ENCODE peak calls at places on chromosomes 7 and 10, in ten cellular contexts. C is psoas muscle, R is right lobe of liver, W is ovary, J is aorta, D is HepG2, G is small intestine, I is neuronal stem cell, Z is A549, Q is HCT116. N is an unnamed sample. For H3K4me1, the result is how much of the 10 kb centered on the place peaks cover.

GRCh38 chr10:46106410-46107255 is 60.6 kb upstream of the MSMB start:
- DNase-seq in C (peak), R (peak), W (peak), J (peak), D (peak), G (peak), I (peak), Z (peak), Q (peak), N (peak)

GRCh38 chr10:34526758-34527730 is 288.1 kb downstream of the PARD3 start:
- DNase-seq in C (no peak), R (no peak), W (no peak), J (no peak), D (no peak), G (no peak), I (peak), Z (peak), Q (peak), N (peak)

GRCh38 chr7:29879609-29880008 is 73.3 kb downstream of the WIPF3 start:
- DNase-seq in C (peak), R (no peak), W (no peak), J (peak), D (no peak), G (no peak), I (no peak), Z (no peak), Q (no peak), N (no peak)

GRCh38 chr7:12815871-12816270 is 128.4 kb downstream of the ARL4A start:
- DNase-seq in C (no peak), R (no peak), W (no peak), J (no peak), D (no peak), G (no peak), I (no peak), Z (no peak), Q (no peak), N (no peak)

GRCh38 chr10:69742928-69743602 is 58.6 kb upstream of the COL13A1 start:
- DNase-seq in C (peak), R (no peak), W (no peak), J (peak), D (no peak), G (peak), I (peak), Z (peak), Q (peak), N (peak)

GRCh38 chr10:75651452-75651851 is 220.0 kb downstream of the LRMDA start:
- DNase-seq in C (no peak), R (no peak), W (no peak), J (no peak), D (peak), G (peak), I (no peak), Z (peak), Q (peak), N (no peak)

GRCh38 chr7:157474685-157475084 is 137.9 kb downstream of the DNAJB6 start:
- DNase-seq in C (no peak), R (no peak), W (peak), J (no peak), D (peak), G (peak), I (no peak), Z (peak), Q (peak), N (no peak)

GRCh38 chr7:64463636-64464375 is 99.1 kb downstream of the ZNF680 start:
- DNase-seq in C (peak), R (peak), W (peak), J (peak), D (no peak), G (peak), I (no peak), Z (no peak), Q (no peak), N (peak)

GRCh38 chr7:106465704-106466468 is 181.1 kb upstream of the NAMPT start:
- DNase-seq in C (no peak), R (no peak), W (peak), J (no peak), D (no peak), G (no peak), I (no peak), Z (no peak), Q (no peak), N (peak)

GRCh38 chr10:35056133-35056532 is 34.0 kb downstream of the CUL2 start:
- DNase-seq in C (no peak), R (no peak), W (no peak), J (no peak), D (no peak), G (no peak), I (no peak), Z (no peak), Q (no peak), N (no peak)

GRCh38 chr7:83161186-83161585 is 1.5 kb downstream of the PCLO start:
- DNase-seq in C (no peak), R (no peak), W (no peak), J (no peak), D (no peak), G (peak), I (no peak), Z (no peak), Q (no peak), N (peak)

GRCh38 chr7:111051832-111052231 is 39.1 kb upstream of the LRRN3 start:
- DNase-seq in C (no peak), R (no peak), W (no peak), J (no peak), D (no peak), G (no peak), I (no peak), Z (no peak), Q (no peak), N (no peak)

GRCh38 chr7:124761164-124761715 is 4.4 kb downstream of the GPR37 start:
- DNase-seq in C (no peak), R (no peak), W (no peak), J (no peak), D (no peak), G (no peak), I (no peak), Z (no peak), Q (no peak), N (no peak)

GRCh38 chr7:130481898-130482297 is 10.0 kb upstream of the MEST start:
- DNase-seq in C (no peak), R (no peak), W (no peak), J (no peak), D (no peak), G (no peak), I (no peak), Z (no peak), Q (no peak), N (peak)

GRCh38 chr7:132500727-132501410 is 75.4 kb downstream of the PLXNA4 start:
- DNase-seq in C (peak), R (no peak), W (peak), J (peak), D (no peak), G (peak), I (no peak), Z (peak), Q (no peak), N (no peak)

GRCh38 chr7:2012981-2013380 is 219.8 kb downstream of the MAD1L1 start:
- DNase-seq in C (peak), R (peak), W (no peak), J (peak), D (no peak), G (no peak), I (no peak), Z (no peak), Q (no peak), N (peak)

GRCh38 chr10:3125527-3126170 is 46.9 kb downstream of the PITRM1 start:
- DNase-seq in C (no peak), R (no peak), W (no peak), J (peak), D (no peak), G (no peak), I (no peak), Z (no peak), Q (no peak), N (no peak)

GRCh38 chr7:141866974-141867373 is 25.7 kb upstream of the PRSS37 start:
- DNase-seq in C (no peak), R (no peak), W (no peak), J (no peak), D (no peak), G (no peak), I (no peak), Z (no peak), Q (no peak), N (no peak)

GRCh38 chr10:4086041-4086886 is 301.3 kb upstream of the KLF6 start:
- DNase-seq in C (no peak), R (no peak), W (no peak), J (no peak), D (no peak), G (no peak), I (peak), Z (no peak), Q (no peak), N (no peak)

GRCh38 chr10:79220296-79220695 is 127.0 kb upstream of the PPIF start:
- DNase-seq in C (no peak), R (no peak), W (peak), J (no peak), D (no peak), G (no peak), I (no peak), Z (no peak), Q (no peak), N (no peak)
- H3K4me1 ChIP-seq in C (under half), R (under half), W (under half), J (under half), D (under half), G (under half), I (under half), Z (under half), Q (under half), N (half or more)

GRCh38 chr10:128867819-128868218 is 599.2 kb upstream of the MGMT start:
- DNase-seq in C (no peak), R (no peak), W (no peak), J (no peak), D (no peak), G (no peak), I (no peak), Z (no peak), Q (no peak), N (no peak)
- H3K4me1 ChIP-seq in C (under half), R (under half), W (under half), J (under half), D (under half), G (under half), I (under half), Z (under half), Q (under half), N (under half)

GRCh38 chr7:37419496-37419895 is 29.2 kb downstream of the ELMO1 start:
- DNase-seq in C (no peak), R (no peak), W (no peak), J (no peak), D (no peak), G (no peak), I (no peak), Z (no peak), Q (no peak), N (no peak)
- H3K4me1 ChIP-seq in C (under half), R (under half), W (under half), J (under half), D (under half), G (under half), I (under half), Z (under half), Q (under half), N (under half)

DNA sequence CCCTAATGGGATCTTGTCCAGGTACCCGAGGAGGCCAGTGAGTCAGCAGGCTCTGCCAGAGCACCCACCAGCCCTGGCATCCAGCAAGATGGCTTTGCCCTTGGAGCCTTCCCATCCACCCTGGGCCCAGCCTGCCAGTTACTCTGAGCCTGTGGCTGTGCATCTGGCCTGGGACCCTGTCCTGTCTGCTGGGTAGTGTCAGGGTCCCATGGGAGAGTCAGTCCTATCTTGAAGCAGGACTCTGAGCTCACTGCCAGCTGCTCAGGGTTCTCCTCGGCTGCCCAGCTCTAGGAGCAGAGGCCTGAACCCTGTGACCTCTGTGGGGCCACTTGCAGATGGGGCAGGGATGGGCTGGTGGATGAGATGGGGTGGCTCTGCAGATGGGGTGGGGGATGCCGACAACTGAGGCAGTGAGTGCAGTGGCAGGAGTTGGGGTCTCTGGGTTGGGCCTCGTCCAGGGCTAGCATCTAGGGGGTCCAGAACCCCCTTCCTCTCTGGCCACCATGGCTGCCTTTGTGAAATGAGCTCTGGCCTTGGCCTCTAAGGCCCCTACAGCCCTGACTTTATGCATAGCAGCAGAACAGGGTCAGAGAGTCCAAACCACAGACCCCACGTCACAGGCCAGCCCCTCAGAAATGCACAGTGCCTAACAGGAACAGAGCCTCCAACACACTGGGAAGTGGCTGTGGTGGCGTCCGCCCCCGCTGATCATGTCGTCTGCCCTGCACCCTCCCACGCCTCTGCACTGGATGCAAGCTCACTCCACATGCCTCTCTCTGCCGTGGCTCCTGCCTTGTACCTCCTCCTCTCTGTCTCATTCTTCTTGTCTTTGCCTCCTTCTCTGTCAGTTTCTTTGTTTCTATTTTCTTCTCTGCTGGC is 88.1 kb upstream of the RET start:
- DNase-seq in C (peak), R (no peak), W (no peak), J (no peak), D (no peak), G (no peak), I (no peak), Z (no peak), Q (no peak), N (peak)
- H3K4me1 ChIP-seq in C (under half), R (under half), W (under half), J (under half), D (under half), G (under half), I (under half), Z (under half), Q (under half), N (under half)

GRCh38 chr10:110862961-110863360 is 8.8 kb upstream of the PDCD4 start:
- DNase-seq in C (no peak), R (no peak), W (no peak), J (no peak), D (no peak), G (no peak), I (no peak), Z (no peak), Q (no peak), N (no peak)

GRCh38 chr10:110861476-110861875 is 10.3 kb upstream of the PDCD4 start:
- DNase-seq in C (no peak), R (no peak), W (no peak), J (no peak), D (no peak), G (no peak), I (no peak), Z (no peak), Q (no peak), N (no peak)

GRCh38 chr10:110863361-110863760 is 8.4 kb upstream of the PDCD4 start:
- DNase-seq in C (no peak), R (no peak), W (no peak), J (no peak), D (no peak), G (no peak), I (no peak), Z (no peak), Q (no peak), N (no peak)

GRCh38 chr10:110860576-110861241 is 11.0 kb upstream of the PDCD4 start:
- DNase-seq in C (peak), R (no peak), W (no peak), J (no peak), D (peak), G (peak), I (no peak), Z (no peak), Q (no peak), N (no peak)

DNA sequence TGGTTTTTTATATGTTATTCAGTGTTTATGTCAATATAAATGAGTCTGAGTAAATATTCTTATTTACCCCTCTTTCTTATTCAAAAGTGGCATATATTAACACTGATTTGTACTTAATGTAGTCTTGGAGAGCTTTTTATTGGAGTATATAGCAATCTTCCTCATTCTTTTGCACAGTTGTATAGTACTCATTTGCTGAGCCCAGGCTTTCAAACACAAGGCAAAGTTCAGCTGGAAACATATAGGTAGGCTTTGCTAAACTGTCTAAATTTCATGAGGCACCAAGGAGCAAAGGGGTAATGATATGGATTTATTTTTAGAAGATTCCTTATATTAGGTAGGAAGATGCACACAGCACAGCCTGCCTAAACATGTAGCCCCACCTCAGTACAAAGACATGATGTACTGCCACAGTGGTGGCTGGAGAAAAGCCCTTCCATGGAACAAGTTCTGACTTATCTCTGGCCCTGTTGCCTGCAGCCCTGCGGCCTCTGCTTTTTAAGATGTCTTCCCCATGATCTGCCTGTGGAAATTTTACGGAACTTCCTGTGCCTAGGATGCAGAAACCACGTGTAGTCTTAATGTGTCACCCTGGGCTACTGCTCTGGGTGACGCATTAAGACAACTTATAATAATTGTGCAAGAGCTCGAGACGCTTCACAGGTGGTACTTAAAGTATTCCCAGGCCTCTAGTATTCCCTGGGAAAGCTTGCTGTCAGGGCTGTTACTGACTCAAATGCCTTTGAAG is 9.6 kb upstream of the PDCD4 start:
- DNase-seq in C (no peak), R (no peak), W (no peak), J (no peak), D (no peak), G (no peak), I (no peak), Z (no peak), Q (no peak), N (no peak)
- H3K4me1 ChIP-seq in C (under half), R (under half), W (under half), J (under half), D (half or more), G (under half), I (under half), Z (under half), Q (under half), N (half or more)

GRCh38 chr7:134453526-134453925 is 5.4 kb downstream of the AKR1B1 start:
- DNase-seq in C (no peak), R (no peak), W (no peak), J (no peak), D (no peak), G (no peak), I (no peak), Z (no peak), Q (no peak), N (no peak)

GRCh38 chr7:134454277-134454676 is 4.6 kb downstream of the AKR1B1 start:
- DNase-seq in C (no peak), R (no peak), W (no peak), J (no peak), D (no peak), G (no peak), I (no peak), Z (no peak), Q (no peak), N (no peak)

GRCh38 chr7:134451656-134452055 is 7.2 kb downstream of the AKR1B1 start:
- DNase-seq in C (no peak), R (peak), W (no peak), J (peak), D (no peak), G (no peak), I (no peak), Z (no peak), Q (no peak), N (no peak)

GRCh38 chr7:134452419-134452827 is 6.5 kb downstream of the AKR1B1 start:
- DNase-seq in C (no peak), R (no peak), W (no peak), J (no peak), D (no peak), G (no peak), I (peak), Z (no peak), Q (no peak), N (peak)

DNA sequence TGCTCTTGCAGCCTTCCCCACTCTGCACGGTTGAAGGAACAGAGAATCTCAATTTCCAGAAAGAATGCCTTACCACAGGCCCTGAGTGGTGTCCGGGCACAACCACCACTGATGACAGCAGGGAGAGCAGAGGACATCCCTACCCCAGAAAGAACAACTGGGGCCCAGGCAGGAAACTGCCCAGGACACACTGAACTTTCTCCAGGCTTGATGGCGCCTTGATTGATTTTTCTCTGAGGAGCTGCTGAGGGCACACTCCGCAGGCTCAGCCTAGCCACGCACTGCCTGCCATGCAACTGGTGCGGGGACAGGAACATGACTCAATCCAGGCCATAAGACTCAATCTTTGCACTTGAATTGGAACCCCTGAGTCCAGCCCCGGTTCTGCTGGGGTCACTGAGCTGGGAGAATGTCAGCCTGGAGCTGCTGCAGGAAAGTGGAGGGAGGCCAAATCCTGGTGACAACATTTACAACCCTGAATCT is 5.9 kb downstream of the AKR1B1 start:
- DNase-seq in C (no peak), R (no peak), W (no peak), J (no peak), D (no peak), G (no peak), I (no peak), Z (no peak), Q (no peak), N (no peak)
- H3K4me1 ChIP-seq in C (under half), R (under half), W (under half), J (under half), D (under half), G (under half), I (under half), Z (half or more), Q (under half), N (under half)

DNA sequence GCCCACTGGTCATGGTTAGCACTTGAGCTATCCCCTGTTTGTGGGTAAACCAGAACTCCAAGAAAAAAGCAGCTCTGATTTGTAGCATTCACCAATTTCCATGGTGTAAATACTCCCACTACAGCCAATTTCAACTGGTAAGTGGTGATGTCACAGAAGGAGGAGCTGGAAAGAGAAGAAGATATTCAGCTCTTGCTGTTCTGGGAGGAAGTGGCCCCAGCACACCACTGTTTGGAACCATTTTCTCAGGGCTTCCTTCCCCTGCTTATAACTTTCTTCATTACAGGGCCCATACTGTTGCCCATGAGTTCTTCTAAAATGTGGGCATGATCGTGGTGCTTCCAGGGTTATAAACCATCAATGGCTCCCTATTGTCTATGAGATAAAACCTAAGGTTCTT is 500.1 kb upstream of the ZMIZ1 start:
- DNase-seq in C (no peak), R (no peak), W (no peak), J (no peak), D (no peak), G (no peak), I (no peak), Z (no peak), Q (no peak), N (no peak)
- H3K4me1 ChIP-seq in C (under half), R (under half), W (under half), J (under half), D (under half), G (under half), I (under half), Z (under half), Q (under half), N (under half)

GRCh38 chr10:93475227-93475626 is 6.9 kb downstream of the MYOF start:
- DNase-seq in C (no peak), R (no peak), W (no peak), J (no peak), D (no peak), G (no peak), I (no peak), Z (no peak), Q (no peak), N (no peak)
- H3K4me1 ChIP-seq in C (under half), R (under half), W (under half), J (under half), D (under half), G (under half), I (under half), Z (half or more), Q (half or more), N (half or more)